ENCODE peak calls at places on chromosome 1, in four cellular contexts. F, P, R and Q are unnamed samples.

GRCh38 chr1:7669559-7670208 is 101.4 kb upstream of the VAMP3 start:
- DNase-seq in P (no peak), F (peak; percentile 60), R (no peak), Q (no peak)

GRCh38 chr1:89822109-89822962 is 1.5 kb downstream of the LRRC8D start:
- DNase-seq in P (no peak), F (no peak), R (no peak), Q (no peak)

GRCh38 chr1:158434755-158435154 is 8.7 kb upstream of the OR10K2 start:
- DNase-seq in R (no peak), P (no peak), F (no peak), Q (no peak)

GRCh38 chr1:3717715-3718601 is 34.3 kb upstream of the CCDC27 start:
- DNase-seq in P (no peak), F (no peak), R (no peak), Q (no peak)

GRCh38 chr1:209692296-209692695 is 12.3 kb upstream of the HSD11B1 start:
- DNase-seq in P (no peak), F (no peak), R (no peak), Q (no peak)

GRCh38 chr1:38045431-38046332 is 911 bp downstream of the POU3F1 start:
- DNase-seq in F (peak; percentile 50), R (no peak), P (peak; percentile 80), Q (no peak)

GRCh38 chr1:76470166-76470565 is 395.6 kb downstream of the ST6GALNAC3 start:
- DNase-seq in F (no peak), R (no peak), P (no peak), Q (no peak)

GRCh38 chr1:162633327-162633762 is 1.1 kb downstream of the DDR2 start:
- DNase-seq in F (peak; percentile 66), R (no peak), P (no peak), Q (no peak)

GRCh38 chr1:110477445-110477957 is 26.6 kb downstream of the PROK1 start:
- DNase-seq in R (no peak), P (no peak), F (no peak), Q (no peak)

GRCh38 chr1:62995173-62995572 is 211.2 kb downstream of the ATG4C start:
- DNase-seq in R (no peak), P (no peak), F (no peak), Q (no peak)

GRCh38 chr1:48498096-48498791 is 26.2 kb upstream of the SPATA6 start:
- DNase-seq in P (peak; percentile 91), R (peak; percentile 51), F (peak; percentile 86), Q (peak; percentile 91)

GRCh38 chr1:212608956-212609700 is 567 bp downstream of the ATF3 start:
- DNase-seq in F (peak; percentile 53), R (no peak), P (peak; percentile 89), Q (peak; percentile 67)

GRCh38 chr1:243796016-243796415 is 54.0 kb downstream of the AKT3 start:
- DNase-seq in F (no peak), R (no peak), P (no peak), Q (no peak)

GRCh38 chr1:221667504-221667903 is 74.4 kb downstream of the DUSP10 start:
- DNase-seq in F (peak; percentile 89), P (no peak), R (no peak), Q (no peak)

GRCh38 chr1:206568256-206568655 is 44.0 kb downstream of the EIF2D start:
- DNase-seq in R (no peak), F (no peak), P (peak; percentile 89), Q (no peak)

GRCh38 chr1:9201421-9202239 is 32.9 kb upstream of the H6PD start:
- DNase-seq in P (peak; percentile 80), R (no peak), F (peak; percentile 73), Q (no peak)

GRCh38 chr1:65323246-65323645 is 13.9 kb downstream of the DNAJC6 start:
- DNase-seq in F (no peak), P (no peak), R (no peak), Q (no peak)

GRCh38 chr1:186155594-186155993 is 219.5 kb downstream of the TPR start:
- DNase-seq in P (no peak), R (peak; percentile 38), F (peak; percentile 85), Q (no peak)

GRCh38 chr1:41768538-41768937 is 150.2 kb downstream of the HIVEP3 start:
- DNase-seq in F (no peak), R (no peak), P (no peak), Q (no peak)

GRCh38 chr1:151816964-151817730 is 11.9 kb upstream of the LINGO4 start:
- DNase-seq in R (no peak), F (no peak), P (no peak), Q (no peak)

GRCh38 chr1:21783679-21784603 is 992 bp upstream of the USP48 start:
- DNase-seq in R (no peak), F (peak; percentile 79), P (no peak), Q (no peak)

GRCh38 chr1:36612121-36612520 is 129.4 kb upstream of the CSF3R start:
- DNase-seq in R (no peak), F (no peak), P (no peak), Q (no peak)

GRCh38 chr1:17119744-17120482 is 662 bp upstream of the PADI2 start:
- DNase-seq in R (no peak), F (no peak), P (peak; percentile 88), Q (no peak)

GRCh38 chr1:154975409-154976205 is 1.1 kb downstream of the CKS1B start:
- DNase-seq in R (no peak), P (peak; percentile 85), F (peak; percentile 72), Q (peak; percentile 88)

GRCh38 chr1:243842978-243843490 is 7.0 kb downstream of the AKT3 start:
- DNase-seq in P (no peak), R (no peak), F (peak; percentile 87), Q (no peak)

GRCh38 chr1:188065917-188066316 is 1237.2 kb downstream of the PLA2G4A start:
- DNase-seq in R (no peak), P (no peak), F (peak; percentile 69), Q (no peak)

GRCh38 chr1:17520473-17521319 is 18.8 kb upstream of the ARHGEF10L start:
- DNase-seq in P (no peak), R (no peak), F (no peak), Q (no peak)

GRCh38 chr1:161725888-161726630 is 4.7 kb downstream of the FCRLB start:
- DNase-seq in F (peak; percentile 51), R (no peak), P (peak; percentile 87), Q (peak; percentile 65)

GRCh38 chr1:184242507-184242943 is 144.3 kb upstream of the C1orf21 start:
- DNase-seq in R (no peak), P (no peak), F (peak; percentile 37), Q (no peak)

GRCh38 chr1:160844447-160845232 is 18.0 kb downstream of the CD244 start:
- DNase-seq in R (no peak), F (no peak), P (no peak), Q (no peak)

GRCh38 chr1:30028939-30029338 is 694.4 kb downstream of the MATN1 start:
- DNase-seq in R (no peak), P (no peak), F (no peak), Q (no peak)

GRCh38 chr1:37726191-37726590 is 33.9 kb downstream of the CDCA8 start:
- DNase-seq in F (no peak), R (no peak), P (no peak), Q (no peak)

GRCh38 chr1:233379869-233380438 is 52.4 kb downstream of the MAP3K21 start:
- DNase-seq in R (no peak), F (no peak), P (no peak), Q (no peak)

GRCh38 chr1:156842618-156843300 is 16.2 kb downstream of the INSRR start:
- DNase-seq in F (no peak), R (no peak), P (no peak), Q (no peak)

GRCh38 chr1:115838426-115838804 is 2.5 kb downstream of the NHLH2 start:
- DNase-seq in P (peak; percentile 75), F (no peak), R (no peak), Q (no peak)

GRCh38 chr1:41365772-41366427 is 4.7 kb downstream of the FOXO6 start:
- DNase-seq in P (no peak), F (no peak), R (no peak), Q (no peak)

GRCh38 chr1:151494741-151495281 is 16.4 kb upstream of the CGN start:
- DNase-seq in P (no peak), R (no peak), F (peak; percentile 69), Q (no peak)